ENCODE peak calls at places on chromosomes 16 and 17, in five cellular contexts. K is fibroblast of the conjunctiva, J is HEK293T, U is endothelial cell of umbilical vein, X is NCI-H774. Y is an unnamed sample.

GRCh38 chr17:55454906-55455474 is 33.4 kb upstream of the MMD start:
- DNase-seq in K (peak), J (peak), U (no peak), X (no peak), Y (peak)

GRCh38 chr16:81502396-81503060 is 57.9 kb downstream of the CMIP start:
- DNase-seq in K (no peak), J (no peak), U (peak), X (no peak), Y (no peak)

GRCh38 chr17:36856921-36857381 is 80.3 kb upstream of the LHX1 start:
- DNase-seq in K (no peak), J (no peak), U (no peak), X (no peak), Y (no peak)

GRCh38 chr17:77875881-77876509 is 82.5 kb upstream of the TNRC6C start:
- DNase-seq in K (no peak), J (no peak), U (no peak), X (no peak), Y (no peak)

GRCh38 chr16:72286936-72287620 is 115.1 kb upstream of the PMFBP1 start:
- DNase-seq in K (peak), J (no peak), U (no peak), X (no peak), Y (peak)

GRCh38 chr16:88672776-88673175 is 9.9 kb upstream of the MVD start:
- DNase-seq in K (no peak), J (peak), U (no peak), X (no peak), Y (no peak)

GRCh38 chr17:79399610-79400144 is 211.2 kb downstream of the RBFOX3 start:
- DNase-seq in K (no peak), J (no peak), U (no peak), X (no peak), Y (no peak)

GRCh38 chr17:50513501-50513900 is 5.3 kb downstream of the MYCBPAP start:
- DNase-seq in K (no peak), J (no peak), U (no peak), X (no peak), Y (no peak)

GRCh38 chr16:71311553-71312158 is 22.5 kb upstream of the CMTR2 start:
- DNase-seq in K (no peak), J (peak), U (peak), X (no peak), Y (no peak)

GRCh38 chr16:78258651-78259050 is 159.2 kb downstream of the WWOX start:
- DNase-seq in K (no peak), J (peak), U (no peak), X (no peak), Y (no peak)

GRCh38 chr16:14958323-14958600 is 16.6 kb upstream of the PDXDC1 start:
- DNase-seq in K (no peak), J (no peak), U (no peak), X (no peak), Y (no peak)